ENCODE peak calls at places on chromosomes 6 and 20, in nine cellular contexts. G is GM12865, X is posterior cingulate gyrus, Z is iPS-NIHi11, T is Ammon's horn, B is transverse colon, D is T-helper 2 cell, J is A549, F is esophagus muscularis mucosa. A is an unnamed sample.

GRCh38 chr6:86888311-86888710 is 49.0 kb upstream of the HTR1E start:
- DNase-seq in G (no peak), X (no peak), Z (no peak), T (no peak), B (no peak), D (no peak), J (no peak), F (no peak), A (no peak)

GRCh38 chr6:33313105-33313708 is 671 bp downstream of the TAPBP start:
- DNase-seq in G (peak), X (peak), Z (peak), T (peak), B (peak), D (no peak), J (no peak), F (no peak), A (peak)

GRCh38 chr20:10513091-10513490 is 78.0 kb downstream of the SLX4IP start:
- DNase-seq in G (no peak), X (no peak), Z (no peak), T (no peak), B (no peak), D (no peak), J (no peak), F (no peak), A (peak)

GRCh38 chr6:1144842-1145755 is 166.8 kb upstream of the FOXQ1 start:
- DNase-seq in G (no peak), X (no peak), Z (no peak), T (no peak), B (no peak), D (no peak), J (no peak), F (peak), A (no peak)

GRCh38 chr20:53750827-53751393 is 157.3 kb upstream of the ZNF217 start:
- DNase-seq in G (no peak), X (no peak), Z (no peak), T (peak), B (peak), D (no peak), J (no peak), F (no peak), A (no peak)

GRCh38 chr6:113696960-113697359 is 160.2 kb upstream of the MARCKS start:
- DNase-seq in G (no peak), X (no peak), Z (no peak), T (no peak), B (no peak), D (no peak), J (no peak), F (peak), A (no peak)

GRCh38 chr6:149234051-149234962 is 83.2 kb upstream of the TAB2 start:
- DNase-seq in G (no peak), X (no peak), Z (no peak), T (no peak), B (no peak), D (peak), J (no peak), F (no peak), A (no peak)

GRCh38 chr6:134079406-134079921 is 27.0 kb upstream of the SLC2A12 start:
- DNase-seq in G (peak), X (no peak), Z (no peak), T (no peak), B (no peak), D (no peak), J (no peak), F (peak), A (no peak)